ENCODE peak calls at places on chromosomes 16 and 17, in five cellular contexts. M is activated effector memory CD4-positive, alpha-beta T cell treated with anti-CD3 and anti-CD28 coated beads, Interleukin-2, amount 50 U/mL, for 16 hours; I is AG09319; E is HuH-7.5; Z is LHCN-M2. N is an unnamed sample.

GRCh38 chr17:31511583-31511982 is 120.1 kb downstream of the RAB11FIP4 start:
- DNase-seq in M (no peak), I (no peak), E (no peak), Z (no peak), N (no peak)

GRCh38 chr16:74049027-74049426 is 247.6 kb upstream of the PSMD7 start:
- DNase-seq in M (no peak), I (no peak), E (no peak), Z (no peak), N (no peak)

GRCh38 chr16:67413978-67414891 is 2.0 kb downstream of the ZDHHC1 start:
- DNase-seq in M (no peak), I (no peak), E (no peak), Z (no peak), N (no peak)

GRCh38 chr17:11598274-11599221 is at the start of gene DNAH9:
- DNase-seq in M (no peak), I (no peak), E (no peak), Z (no peak), N (no peak)

GRCh38 chr17:35569405-35569804 is 8.8 kb upstream of the SLFN14 start:
- DNase-seq in M (no peak), I (no peak), E (no peak), Z (no peak), N (no peak)

GRCh38 chr17:44601574-44602372 is 44.5 kb downstream of the FZD2 start:
- DNase-seq in M (no peak), I (no peak), E (no peak), Z (no peak), N (peak; percentile 41)

GRCh38 chr16:76653390-76654026 is 376.3 kb downstream of the CNTNAP4 start:
- DNase-seq in M (no peak), I (no peak), E (no peak), Z (peak; percentile 11), N (peak; percentile 26)

GRCh38 chr17:59838196-59838911 is 54.4 kb downstream of the TUBD1 start:
- DNase-seq in M (peak; percentile 78), I (peak; percentile 22), E (no peak), Z (peak; percentile 33), N (peak; percentile 62)

GRCh38 chr17:31064707-31065106 is 30.1 kb upstream of the NF1 start:
- DNase-seq in M (no peak), I (no peak), E (no peak), Z (no peak), N (no peak)

GRCh38 chr17:75507712-75508111 is 7.6 kb downstream of the CASKIN2 start:
- DNase-seq in M (no peak), I (no peak), E (no peak), Z (no peak), N (no peak)

GRCh38 chr17:65888649-65889048 is 303.3 kb downstream of the CEP112 start:
- DNase-seq in M (no peak), I (no peak), E (no peak), Z (peak; percentile 3), N (no peak)

GRCh38 chr16:68732068-68732680 is 4.9 kb upstream of the CDH1 start:
- DNase-seq in M (no peak), I (no peak), E (peak; percentile 91), Z (no peak), N (peak; percentile 6)

GRCh38 chr17:4598776-4599504 is 14.6 kb downstream of the SMTNL2 start:
- DNase-seq in M (no peak), I (no peak), E (no peak), Z (no peak), N (no peak)

GRCh38 chr17:8480011-8480976 is 44.6 kb downstream of the NDEL1 start:
- DNase-seq in M (no peak), I (no peak), E (no peak), Z (no peak), N (no peak)

GRCh38 chr17:42067371-42068180 is 17.2 kb upstream of the C17orf113 start:
- DNase-seq in M (peak; percentile 91), I (no peak), E (peak; percentile 86), Z (no peak), N (peak; percentile 66)

GRCh38 chr16:22890976-22891375 is 77.0 kb downstream of the HS3ST2 start:
- DNase-seq in M (no peak), I (no peak), E (no peak), Z (no peak), N (no peak)

GRCh38 chr17:45338023-45338781 is 21.4 kb upstream of the MAP3K14 start:
- DNase-seq in M (peak; percentile 52), I (no peak), E (no peak), Z (no peak), N (no peak)

GRCh38 chr16:48366165-48367093 is 18.8 kb downstream of the SIAH1 start:
- DNase-seq in M (peak; percentile 80), I (peak; percentile 84), E (peak; percentile 33), Z (peak; percentile 47), N (peak; percentile 42)

GRCh38 chr17:77892469-77893143 is 65.9 kb upstream of the TNRC6C start:
- DNase-seq in M (peak; percentile 59), I (no peak), E (no peak), Z (no peak), N (no peak)

GRCh38 chr17:56821847-56822534 is 11.7 kb downstream of the C17orf67 start:
- DNase-seq in M (no peak), I (no peak), E (no peak), Z (no peak), N (no peak)

GRCh38 chr16:18983565-18984424 is at the start of gene TMC7:
- DNase-seq in M (no peak), I (peak; percentile 43), E (peak; percentile 74), Z (peak; percentile 88), N (peak; percentile 94)

GRCh38 chr17:29243792-29244191 is 2.9 kb upstream of the CRYBA1 start:
- DNase-seq in M (no peak), I (no peak), E (no peak), Z (peak; percentile 49), N (no peak)

GRCh38 chr16:67150058-67150832 is 553 bp downstream of the B3GNT9 start:
- DNase-seq in M (peak; percentile 84), I (no peak), E (no peak), Z (peak; percentile 52), N (peak; percentile 42)

GRCh38 chr17:62672957-62673356 is 45.5 kb downstream of the MRC2 start:
- DNase-seq in M (no peak), I (no peak), E (no peak), Z (no peak), N (no peak)

GRCh38 chr17:38747385-38748328 is 479 bp downstream of the PCGF2 start:
- DNase-seq in M (no peak), I (no peak), E (no peak), Z (no peak), N (peak; percentile 31)

GRCh38 chr16:11601911-11602310 is 15.2 kb upstream of the LITAF start:
- DNase-seq in M (no peak), I (no peak), E (no peak), Z (no peak), N (no peak)

GRCh38 chr17:74216505-74216904 is 3.1 kb downstream of the TTYH2 start:
- DNase-seq in M (no peak), I (no peak), E (no peak), Z (no peak), N (no peak)

GRCh38 chr17:55540414-55541091 is 29.3 kb upstream of the SMIM36 start:
- DNase-seq in M (no peak), I (no peak), E (no peak), Z (peak; percentile 65), N (peak; percentile 33)

GRCh38 chr16:26598061-26598460 is 468.7 kb upstream of the C16orf82 start:
- DNase-seq in M (peak; percentile 82), I (no peak), E (no peak), Z (no peak), N (no peak)

GRCh38 chr17:38605852-38606645 is at the start of gene SRCIN1:
- DNase-seq in M (peak; percentile 78), I (no peak), E (peak; percentile 80), Z (no peak), N (no peak)

GRCh38 chr17:9765302-9765701 is 26.1 kb downstream of the DHRS7C start:
- DNase-seq in M (no peak), I (no peak), E (no peak), Z (no peak), N (no peak)

GRCh38 chr17:36602030-36602737 is 801 bp downstream of the MRM1 start:
- DNase-seq in M (peak; percentile 65), I (no peak), E (no peak), Z (peak; percentile 5), N (peak; percentile 12)

GRCh38 chr16:77556203-77556602 is 121.4 kb upstream of the ADAMTS18 start:
- DNase-seq in M (no peak), I (no peak), E (no peak), Z (no peak), N (no peak)

GRCh38 chr16:97822-98221 is 19.8 kb downstream of the MPG start:
- DNase-seq in M (no peak), I (no peak), E (no peak), Z (peak; percentile 49), N (peak; percentile 80)

GRCh38 chr17:10036511-10037061 is 131.5 kb upstream of the RCVRN start:
- DNase-seq in M (no peak), I (no peak), E (no peak), Z (no peak), N (no peak)

GRCh38 chr17:38463451-38463858 is 35.2 kb downstream of the ARHGAP23 start:
- DNase-seq in M (no peak), I (no peak), E (no peak), Z (no peak), N (no peak)

GRCh38 chr17:63419949-63420867 is 25.9 kb downstream of the CYB561 start:
- DNase-seq in M (no peak), I (no peak), E (no peak), Z (no peak), N (no peak)

GRCh38 chr16:86025706-86026105 is 126.7 kb downstream of the IRF8 start:
- DNase-seq in M (peak; percentile 54), I (no peak), E (no peak), Z (no peak), N (no peak)

N was measured in myocyte.